ENCODE peak calls at places on chromosomes 16 and 17, in ten cellular contexts. V is A549; M is left lung; N is left ventricle myocardium inferior; H is stimulated activated CD4-positive, alpha-beta T cell treated with anti-CD3 and anti-CD28 coated beads, Interleukin-1b, Interleukin-23, amount 100 ng/mL, for 1 hour; L is AML-193; F is activated CD8-positive, alpha-beta memory T cell treated with anti-CD3 and anti-CD28 coated beads for 24 hours; W is EL; T is adrenal gland; D is lower leg skin. K is an unnamed sample.

GRCh38 chr16:75801307-75801706 is 75.0 kb upstream of the CPHXL start:
- DNase-seq in V (no peak), M (no peak), N (no peak), H (no peak), L (peak), F (no peak), W (no peak), T (no peak), D (no peak), K (no peak)

GRCh38 chr16:51763072-51763658 is 612.1 kb upstream of the SALL1 start:
- DNase-seq in V (no peak), M (no peak), N (no peak), H (no peak), L (no peak), F (no peak), W (no peak), T (no peak), D (no peak), K (no peak)

GRCh38 chr17:5703736-5704135 is 119.4 kb upstream of the NLRP1 start:
- DNase-seq in V (no peak), M (no peak), N (no peak), H (no peak), L (no peak), F (no peak), W (no peak), T (no peak), D (no peak), K (no peak)

GRCh38 chr17:49071106-49071505 is 61.5 kb upstream of the B4GALNT2 start:
- DNase-seq in V (no peak), M (no peak), N (no peak), H (no peak), L (no peak), F (no peak), W (no peak), T (no peak), D (no peak), K (no peak)

GRCh38 chr16:7086842-7087616 is 245.6 kb upstream of the RBFOX1 start:
- DNase-seq in V (peak), M (no peak), N (peak), H (no peak), L (no peak), F (no peak), W (no peak), T (peak), D (no peak), K (no peak)

GRCh38 chr16:58537124-58537906 is 22.0 kb downstream of the SETD6 start:
- DNase-seq in V (no peak), M (no peak), N (no peak), H (no peak), L (no peak), F (no peak), W (no peak), T (no peak), D (no peak), K (no peak)

GRCh38 chr16:87838643-87839541 is 30.4 kb downstream of the SLC7A5 start:
- DNase-seq in V (no peak), M (no peak), N (no peak), H (no peak), L (no peak), F (no peak), W (no peak), T (no peak), D (no peak), K (no peak)

GRCh38 chr17:517181-517580 is 164.6 kb upstream of the RPH3AL start:
- DNase-seq in V (no peak), M (no peak), N (no peak), H (no peak), L (no peak), F (no peak), W (no peak), T (no peak), D (no peak), K (no peak)

GRCh38 chr16:11621920-11622651 is 35.4 kb upstream of the LITAF start:
- DNase-seq in V (no peak), M (no peak), N (no peak), H (peak), L (no peak), F (peak), W (no peak), T (no peak), D (no peak), K (no peak)

GRCh38 chr17:1532836-1533602 is 16.6 kb upstream of the INPP5K start:
- DNase-seq in V (peak), M (no peak), N (no peak), H (no peak), L (no peak), F (peak), W (no peak), T (no peak), D (no peak), K (no peak)

GRCh38 chr17:81249233-81250040 is 10.3 kb downstream of the NDUFAF8 start:
- DNase-seq in V (peak), M (no peak), N (no peak), H (no peak), L (no peak), F (no peak), W (peak), T (no peak), D (no peak), K (no peak)

GRCh38 chr17:36777118-36777517 is 160.2 kb upstream of the LHX1 start:
- DNase-seq in V (no peak), M (no peak), N (no peak), H (no peak), L (no peak), F (no peak), W (no peak), T (no peak), D (no peak), K (no peak)

GRCh38 chr17:67095803-67096202 is 51.4 kb downstream of the CACNG1 start:
- DNase-seq in V (no peak), M (no peak), N (no peak), H (no peak), L (no peak), F (no peak), W (peak), T (no peak), D (no peak), K (no peak)

GRCh38 chr17:50266384-50267073 is 7.7 kb upstream of the TMEM92 start:
- DNase-seq in V (peak), M (peak), N (no peak), H (no peak), L (no peak), F (no peak), W (peak), T (peak), D (no peak), K (peak)

GRCh38 chr17:77098884-77099545 is 41.8 kb upstream of the SEC14L1 start:
- DNase-seq in V (no peak), M (peak), N (no peak), H (no peak), L (peak), F (no peak), W (no peak), T (peak), D (peak), K (peak)

GRCh38 chr17:45171338-45172231 is 9.9 kb downstream of the HEXIM2 start:
- DNase-seq in V (peak), M (peak), N (no peak), H (no peak), L (no peak), F (no peak), W (peak), T (no peak), D (peak), K (peak)

GRCh38 chr17:27384261-27384701 is 72.0 kb upstream of the KSR1 start:
- DNase-seq in V (peak), M (no peak), N (peak), H (no peak), L (no peak), F (no peak), W (peak), T (peak), D (no peak), K (peak)

GRCh38 chr16:85614338-85615013 is 1.4 kb downstream of the GSE1 start:
- DNase-seq in V (no peak), M (no peak), N (no peak), H (no peak), L (no peak), F (peak), W (no peak), T (no peak), D (peak), K (no peak)